ENCODE peak calls at places on chromosomes 16 and 17, in seven cellular contexts. M is CD8-positive, alpha-beta memory T cell; A is lung; G is esophagus squamous epithelium; N is NCI-H510A; R is mucosa of descending colon; K is NCI-H1417 treated with DMSO at 0.1 percent for 48 hours. U is an unnamed sample.

GRCh38 chr17:27862848-27863247 is 30.3 kb downstream of the LYRM9 start:
- DNase-seq in M (no peak), A (no peak), G (no peak), N (no peak), R (no peak), K (no peak), U (no peak)

GRCh38 chr16:4511441-4512082 is 27.0 kb downstream of the CDIP1 start:
- DNase-seq in M (no peak), A (peak), G (no peak), N (no peak), R (peak), K (no peak), U (no peak)

GRCh38 chr16:56911771-56912541 is 20.0 kb upstream of the HERPUD1 start:
- DNase-seq in M (no peak), A (peak), G (no peak), N (no peak), R (peak), K (no peak), U (no peak)

GRCh38 chr17:18925187-18925586 is 26.8 kb upstream of the SLC5A10 start:
- DNase-seq in M (no peak), A (no peak), G (no peak), N (no peak), R (no peak), K (no peak), U (no peak)

GRCh38 chr17:61235821-61236197 is 163.8 kb upstream of the TBX2 start:
- DNase-seq in M (no peak), A (no peak), G (no peak), N (no peak), R (no peak), K (no peak), U (no peak)

GRCh38 chr17:40433551-40434384 is 9.5 kb upstream of the IGFBP4 start:
- DNase-seq in M (no peak), A (no peak), G (no peak), N (no peak), R (no peak), K (no peak), U (no peak)

GRCh38 chr17:8577868-8578267 is 52.7 kb downstream of the MYH10 start:
- DNase-seq in M (no peak), A (no peak), G (no peak), N (no peak), R (no peak), K (no peak), U (no peak)

GRCh38 chr17:6496116-6496481 is 51.8 kb downstream of the PIMREG start:
- DNase-seq in M (no peak), A (no peak), G (no peak), N (no peak), R (no peak), K (no peak), U (peak)

GRCh38 chr16:84911490-84912216 is 91.9 kb downstream of the CRISPLD2 start:
- DNase-seq in M (no peak), A (no peak), G (no peak), N (no peak), R (no peak), K (no peak), U (no peak)

GRCh38 chr17:73528679-73529078 is 115.6 kb downstream of the SDK2 start:
- DNase-seq in M (no peak), A (no peak), G (no peak), N (no peak), R (no peak), K (no peak), U (no peak)

GRCh38 chr16:30369091-30369937 is 980 bp downstream of the TBC1D10B start:
- DNase-seq in M (no peak), A (no peak), G (no peak), N (no peak), R (peak), K (no peak), U (peak)

GRCh38 chr16:55495616-55496289 is 13.1 kb upstream of the LPCAT2 start:
- DNase-seq in M (no peak), A (peak), G (no peak), N (no peak), R (no peak), K (no peak), U (no peak)

GRCh38 chr17:29573871-29574731 is 5.6 kb downstream of the TP53I13 start:
- DNase-seq in M (no peak), A (no peak), G (no peak), N (no peak), R (peak), K (no peak), U (peak)

GRCh38 chr17:40448639-40449261 is 5.5 kb downstream of the IGFBP4 start:
- DNase-seq in M (no peak), A (peak), G (no peak), N (no peak), R (peak), K (no peak), U (no peak)

GRCh38 chr17:62670202-62670821 is 42.8 kb downstream of the MRC2 start:
- DNase-seq in M (no peak), A (no peak), G (no peak), N (no peak), R (no peak), K (no peak), U (peak)

GRCh38 chr16:57354311-57354710 is 4.3 kb upstream of the CCL22 start:
- DNase-seq in M (no peak), A (no peak), G (no peak), N (no peak), R (no peak), K (no peak), U (no peak)

GRCh38 chr16:62700456-62701280 is 664.4 kb upstream of the CDH8 start:
- DNase-seq in M (no peak), A (no peak), G (no peak), N (no peak), R (no peak), K (no peak), U (no peak)

GRCh38 chr17:40501499-40501911 is at the start of gene TNS4:
- DNase-seq in M (no peak), A (no peak), G (no peak), N (no peak), R (peak), K (no peak), U (no peak)

GRCh38 chr17:354651-355556 is 2.3 kb upstream of the RPH3AL start:
- DNase-seq in M (no peak), A (peak), G (no peak), N (peak), R (peak), K (no peak), U (peak)

GRCh38 chr17:21125862-21126261 is 902 bp upstream of the DHRS7B start:
- DNase-seq in M (peak), A (no peak), G (no peak), N (no peak), R (no peak), K (no peak), U (no peak)

GRCh38 chr17:76558210-76559095 is 18.6 kb downstream of the PRCD start:
- DNase-seq in M (no peak), A (no peak), G (no peak), N (no peak), R (no peak), K (no peak), U (no peak)